ENCODE peak calls at places on chromosomes 13 and 19, in ten cellular contexts. U is activated T-cell treated with anti-CD3 and anti-CD28 coated beads for 1 hour; Q is nephron progenitor cell; N is AG04450; P is chondrocyte; M is activated naive CD4-positive, alpha-beta T cell; W is aorta; E is T-helper 2 cell; T is DND-41; Z is left kidney. H is an unnamed sample.
A peak's percentile ranks its signal among the peaks of the same experiment; 100 is the strongest.

GRCh38 chr19:49441210-49441959 is at the start of gene SLC17A7:
- DNase-seq in U (no peak), Q (peak; percentile 77), N (no peak), P (no peak), M (no peak), W (no peak), E (peak; percentile 23), T (peak; percentile 30), Z (no peak), H (peak; percentile 79)

GRCh38 chr19:48798937-48799336 is 11.9 kb downstream of the BCAT2 start:
- DNase-seq in U (no peak), Q (no peak), N (no peak), P (no peak), M (no peak), W (no peak), E (no peak), T (peak; percentile 53), Z (peak; percentile 36), H (no peak)

GRCh38 chr13:83184150-83184475 is 698.2 kb downstream of the SLITRK1 start:
- DNase-seq in U (no peak), Q (no peak), N (no peak), P (no peak), M (no peak), W (no peak), E (no peak), T (no peak), Z (no peak), H (no peak)

GRCh38 chr13:27791146-27791900 is 960 bp upstream of the GSX1 start:
- DNase-seq in U (no peak), Q (no peak), N (no peak), P (no peak), M (no peak), W (no peak), E (no peak), T (peak; percentile 20), Z (no peak), H (no peak)

GRCh38 chr13:27607125-27607524 is 13.2 kb downstream of the LNX2 start:
- DNase-seq in U (no peak), Q (no peak), N (peak; percentile 41), P (no peak), M (no peak), W (no peak), E (no peak), T (no peak), Z (no peak), H (no peak)

GRCh38 chr19:31448221-31448657 is 99.0 kb upstream of the TSHZ3 start:
- DNase-seq in U (no peak), Q (no peak), N (peak; percentile 89), P (no peak), M (no peak), W (no peak), E (no peak), T (peak; percentile 10), Z (peak; percentile 27), H (no peak)

GRCh38 chr13:31035162-31035951 is 102.9 kb downstream of the TEX26 start:
- DNase-seq in U (no peak), Q (no peak), N (no peak), P (no peak), M (no peak), W (no peak), E (no peak), T (no peak), Z (no peak), H (no peak)

GRCh38 chr13:50224534-50224933 is 209.3 kb downstream of the KCNRG start:
- DNase-seq in U (no peak), Q (no peak), N (no peak), P (no peak), M (no peak), W (no peak), E (no peak), T (no peak), Z (no peak), H (no peak)

GRCh38 chr19:46015080-46015960 is 7.5 kb downstream of the PGLYRP1 start:
- DNase-seq in U (peak; percentile 60), Q (peak; percentile 88), N (no peak), P (no peak), M (no peak), W (peak; percentile 88), E (peak; percentile 41), T (no peak), Z (peak; percentile 90), H (no peak)

GRCh38 chr13:73224708-73225107 is 165.9 kb downstream of the KLF5 start:
- DNase-seq in U (no peak), Q (no peak), N (no peak), P (no peak), M (no peak), W (no peak), E (no peak), T (peak; percentile 22), Z (no peak), H (no peak)

GRCh38 chr13:75339635-75340374 is 142.2 kb downstream of the TBC1D4 start:
- DNase-seq in U (no peak), Q (no peak), N (no peak), P (no peak), M (no peak), W (no peak), E (no peak), T (no peak), Z (no peak), H (peak; percentile 16)

GRCh38 chr13:26062853-26063444 is 11.1 kb upstream of the SHISA2 start:
- DNase-seq in U (no peak), Q (peak; percentile 30), N (no peak), P (no peak), M (no peak), W (no peak), E (peak; percentile 18), T (peak; percentile 72), Z (peak; percentile 86), H (peak; percentile 37)

GRCh38 chr13:75550159-75550567 is 572 bp downstream of the UCHL3 start:
- DNase-seq in U (no peak), Q (peak; percentile 40), N (peak; percentile 48), P (no peak), M (no peak), W (no peak), E (no peak), T (peak; percentile 19), Z (peak; percentile 74), H (peak; percentile 34)

GRCh38 chr13:40102854-40103253 is 447.4 kb downstream of the COG6 start:
- DNase-seq in U (peak; percentile 42), Q (no peak), N (peak; percentile 26), P (no peak), M (peak; percentile 53), W (no peak), E (peak; percentile 87), T (no peak), Z (peak; percentile 65), H (no peak)